ENCODE peak calls at places on chromosome 11, in seven cellular contexts. L is colonic mucosa, C is cardiac fibroblast, P is HCT116, D is AG04450, J is progenitor cell of endocrine pancreas, O is natural killer cell. B is an unnamed sample.

GRCh38 chr11:2729841-2730240 is 30.0 kb upstream of the KCNQ1OT1 start:
- DNase-seq in O (no peak), D (no peak), C (no peak), L (no peak), P (no peak), J (no peak), B (no peak)

GRCh38 chr11:95450547-95451123 is 219.6 kb upstream of the SESN3 start:
- DNase-seq in J (no peak), C (peak; percentile 82), O (no peak), P (no peak), L (no peak), D (no peak), B (no peak)

GRCh38 chr11:86360775-86361395 is 13.8 kb upstream of the CCDC81 start:
- DNase-seq in J (no peak), L (no peak), D (peak; percentile 24), O (no peak), P (peak; percentile 23), C (peak; percentile 72), B (no peak)

GRCh38 chr11:61532136-61533038 is 23.8 kb downstream of the LRRC10B start:
- DNase-seq in J (peak; percentile 29), C (peak; percentile 36), P (no peak), D (no peak), L (peak; percentile 72), O (peak; percentile 36), B (peak; percentile 33)

GRCh38 chr11:72807021-72807693 is 7.1 kb upstream of the ATG16L2 start:
- DNase-seq in L (no peak), J (no peak), P (no peak), C (no peak), O (no peak), D (no peak), B (no peak)

GRCh38 chr11:125418396-125418795 is 77.7 kb downstream of the FEZ1 start:
- DNase-seq in D (no peak), L (no peak), J (no peak), O (no peak), P (no peak), C (no peak), B (no peak)

GRCh38 chr11:78784321-78785061 is 209.8 kb upstream of the NARS2 start:
- DNase-seq in D (peak; percentile 70), C (peak; percentile 82), P (no peak), L (no peak), J (no peak), O (no peak), B (no peak)

GRCh38 chr11:66195867-66196266 is 72.6 kb upstream of the RAB1B start:
- DNase-seq in J (no peak), P (no peak), D (no peak), O (no peak), C (no peak), L (no peak), B (no peak)

GRCh38 chr11:46295312-46295995 is 18.0 kb downstream of the CREB3L1 start:
- DNase-seq in P (no peak), J (peak; percentile 73), D (no peak), L (no peak), O (peak; percentile 63), C (peak; percentile 74), B (peak; percentile 45)

GRCh38 chr11:31794546-31794945 is 16.6 kb downstream of the PAX6 start:
- DNase-seq in O (no peak), D (no peak), C (no peak), P (no peak), L (no peak), J (no peak), B (no peak)
- TF ChIP-seq CTCF in O (no peak), D (no peak), C (no peak), P (no peak), L (no peak), J (no peak), B (no peak)

GRCh38 chr11:69951821-69952590 is 126.1 kb upstream of the ANO1 start:
- DNase-seq in C (no peak), L (no peak), O (no peak), D (no peak), P (no peak), J (no peak), B (no peak)

GRCh38 chr11:69948256-69949141 is 129.3 kb upstream of the FGF3 start:
- DNase-seq in C (peak; percentile 47), D (no peak), L (peak; percentile 61), P (peak; percentile 96), J (no peak), O (no peak), B (no peak)

GRCh38 chr11:69950621-69951020 is 127.5 kb upstream of the ANO1 start:
- DNase-seq in O (no peak), D (no peak), C (no peak), L (no peak), J (no peak), P (no peak), B (no peak)

GRCh38 chr11:69949327-69949726 is 128.8 kb upstream of the ANO1 start:
- DNase-seq in D (no peak), P (peak; percentile 97), O (no peak), C (peak; percentile 93), J (no peak), L (no peak), B (no peak)

GRCh38 chr11:69950120-69950519 is 128.0 kb upstream of the ANO1 start:
- DNase-seq in P (peak; percentile 58), L (peak; percentile 50), O (no peak), J (no peak), D (no peak), C (peak; percentile 26), B (no peak)
- TF ChIP-seq CTCF in P (no peak), L (no peak), O (no peak), J (peak; percentile 62), D (peak; percentile 45), C (peak; percentile 39), B (no peak)

DNA sequence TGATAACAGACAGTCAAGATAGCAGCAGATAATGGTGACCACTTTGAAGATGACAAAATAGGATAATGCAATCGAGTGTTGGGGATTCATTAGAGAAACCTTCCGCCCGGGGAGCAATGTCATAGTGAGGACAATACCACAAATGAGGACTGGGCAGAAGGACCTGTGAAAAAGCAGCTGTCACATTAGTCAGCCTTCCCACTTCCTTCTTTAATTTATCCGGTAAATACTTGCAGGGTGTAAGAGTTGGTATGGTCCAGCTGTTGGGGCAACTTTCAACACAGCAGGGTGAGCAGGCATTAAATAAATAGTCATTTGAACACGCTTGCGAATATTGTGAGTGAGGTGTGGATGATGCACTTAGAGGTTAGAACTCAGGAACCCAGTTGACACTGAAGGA is 132.5 kb upstream of the KIRREL3 start:
- DNase-seq in O (no peak), J (no peak), L (no peak), P (no peak), C (no peak), D (no peak), B (no peak)
- TF ChIP-seq CTCF in O (no peak), J (no peak), L (no peak), P (no peak), C (no peak), D (no peak), B (no peak)

GRCh38 chr11:94107363-94107762 is 21.3 kb upstream of the PANX1 start:
- DNase-seq in D (no peak), O (no peak), J (no peak), C (no peak), P (no peak), L (no peak), B (no peak)
- TF ChIP-seq CTCF in D (peak; percentile 18), O (no peak), J (no peak), C (peak; percentile 24), P (peak; percentile 14), L (no peak), B (no peak)

B was measured in activated B cell treated with CpG ODN at 0.5 μM for 24 hours.